ENCODE peak calls at places on chromosome 1, in four cellular contexts. F, T, C and M are unnamed samples.
A peak's percentile ranks its signal among the peaks of the same experiment; 100 is the strongest.

GRCh38 chr1:12339861-12340557 is 110.2 kb downstream of the VPS13D start:
- DNase-seq in F (no peak), T (no peak), C (no peak), M (no peak)

GRCh38 chr1:218473527-218473926 is 128.4 kb downstream of the TGFB2 start:
- DNase-seq in F (no peak), T (no peak), C (no peak), M (no peak)

GRCh38 chr1:116997011-116997410 is 4.5 kb upstream of the CD101 start:
- DNase-seq in F (no peak), T (no peak), C (no peak), M (no peak)

GRCh38 chr1:12450090-12450764 is 167.8 kb downstream of the DHRS3 start:
- DNase-seq in F (no peak), T (no peak), C (no peak), M (no peak)

GRCh38 chr1:99240621-99241020 is 23.7 kb upstream of the PLPPR4 start:
- DNase-seq in F (no peak), T (no peak), C (no peak), M (no peak)

GRCh38 chr1:163422738-163423404 is 101.1 kb downstream of the NUF2 start:
- DNase-seq in F (no peak), T (no peak), C (no peak), M (no peak)

GRCh38 chr1:24487455-24487854 is 15.2 kb upstream of the RCAN3 start:
- DNase-seq in F (no peak), T (no peak), C (no peak), M (no peak)

GRCh38 chr1:116852910-116853309 is 56.8 kb upstream of the PTGFRN start:
- DNase-seq in F (no peak), T (no peak), C (no peak), M (no peak)

GRCh38 chr1:102593276-102593675 is 515.0 kb downstream of the COL11A1 start:
- DNase-seq in F (no peak), T (no peak), C (no peak), M (no peak)

GRCh38 chr1:28416509-28417194 is 47.1 kb downstream of the PHACTR4 start:
- DNase-seq in F (no peak), T (no peak), C (no peak), M (no peak)

GRCh38 chr1:169466259-169467230 is 19.2 kb downstream of the SLC19A2 start:
- DNase-seq in F (no peak), T (peak; percentile 40), C (peak; percentile 50), M (peak; percentile 40)

GRCh38 chr1:37558411-37558810 is 1.7 kb downstream of the DNALI1 start:
- DNase-seq in F (no peak), T (no peak), C (no peak), M (no peak)

DNA sequence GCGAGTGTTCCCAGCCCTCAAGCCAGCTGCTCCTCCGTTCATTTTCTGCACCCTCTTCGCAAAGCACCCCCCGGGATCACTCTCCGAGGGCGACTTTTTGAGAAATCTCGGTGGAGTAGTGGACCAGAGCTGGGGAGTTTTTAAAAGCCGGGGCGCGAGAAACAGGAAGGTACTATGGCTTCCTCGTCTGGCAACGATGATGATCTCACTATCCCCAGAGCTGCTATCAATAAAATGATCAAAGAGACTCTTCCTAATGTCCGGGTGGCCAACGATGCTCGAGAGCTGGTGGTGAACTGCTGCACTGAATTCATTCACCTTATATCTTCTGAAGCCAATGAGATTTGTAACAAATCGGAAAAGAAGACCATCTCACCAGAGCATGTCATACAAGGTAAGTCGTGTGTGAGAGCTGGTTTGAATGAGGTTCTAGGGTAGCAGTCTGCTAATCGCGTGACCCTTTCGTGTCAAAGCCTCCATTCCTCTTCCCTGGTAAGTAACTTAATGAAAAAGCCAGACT is 825 bp downstream of the DR1 start:
- DNase-seq in F (no peak), T (peak; percentile 20), C (peak; percentile 65), M (peak; percentile 74)
- TF ChIP-seq POLR2A in F (no peak), T (no peak), C (peak; percentile 48), M (no peak)

GRCh38 chr1:151540021-151540981 is at the start of gene TUFT1:
- DNase-seq in F (peak; percentile 94), T (peak; percentile 95), C (peak; percentile 98), M (peak; percentile 97)
- TF ChIP-seq POLR2A in F (peak; percentile 96), T (peak; percentile 80), C (peak; percentile 96), M (peak; percentile 96)

GRCh38 chr1:1021010-1021845 is 1.3 kb downstream of the AGRN start:
- DNase-seq in F (peak; percentile 54), T (peak; percentile 47), C (no peak), M (peak; percentile 43)
- TF ChIP-seq POLR2A in F (no peak), T (no peak), C (no peak), M (no peak)

DNA sequence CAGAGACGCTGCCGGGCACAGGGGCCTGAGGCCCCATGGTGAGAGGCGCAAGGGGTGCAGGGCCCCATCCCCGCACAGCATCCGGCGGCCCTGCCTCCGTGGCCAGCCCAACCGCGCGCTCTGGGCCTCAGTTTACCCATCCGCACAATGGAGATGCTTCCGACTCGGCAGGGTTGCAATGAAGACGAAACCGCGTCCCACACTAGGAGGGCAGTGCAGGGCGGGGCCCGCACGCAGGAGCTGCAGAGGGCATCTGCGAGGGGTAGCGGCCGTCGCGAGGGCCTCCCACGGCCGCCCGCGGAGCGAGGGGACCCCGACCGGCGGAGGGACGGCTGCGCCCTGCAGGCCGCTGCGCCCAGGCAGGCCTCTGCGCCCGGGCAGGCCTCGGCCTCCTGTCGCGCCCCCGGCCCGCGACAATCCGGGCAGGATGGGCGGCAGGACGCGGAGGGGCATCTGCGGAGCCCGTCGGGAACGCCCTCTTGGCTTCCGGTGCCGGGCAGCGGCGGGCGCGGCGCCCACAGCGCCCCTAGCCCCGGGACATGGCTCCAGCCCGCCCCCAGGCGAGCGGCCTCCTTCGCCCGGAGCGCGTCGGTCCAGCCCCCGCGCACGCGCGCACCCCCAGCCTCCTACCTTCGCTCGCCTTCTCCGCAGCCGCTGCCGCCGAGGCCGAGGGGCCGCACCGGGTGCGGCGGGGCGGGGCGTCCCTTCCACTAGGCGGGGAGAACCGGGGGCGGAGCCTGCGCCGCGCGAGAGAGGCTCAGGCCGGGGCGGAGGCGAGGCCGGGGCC is 15.3 kb downstream of the RNU1-1 start:
- DNase-seq in F (peak; percentile 73), T (peak; percentile 93), C (peak; percentile 97), M (peak; percentile 86)
- TF ChIP-seq POLR2A in F (no peak), T (no peak), C (no peak), M (peak; percentile 26)